ENCODE peak calls at places on chromosomes 11 and 22, in five cellular contexts. R is HT1080; U is NCI-H510A; M is pulmonary artery endothelial cell; L is stimulated activated CD4-positive, alpha-beta T cell treated with anti-CD3 and anti-CD28 coated beads, Interleukin-1b, Interleukin-23, amount 100 ng/mL, for 48 hours. A is an unnamed sample.

GRCh38 chr11:113477321-113477720 is 2.1 kb upstream of the DRD2 start:
- DNase-seq in U (peak; percentile 60), R (peak; percentile 24), L (no peak), M (no peak), A (no peak)

GRCh38 chr11:31802609-31802989 is 8.5 kb downstream of the PAX6 start:
- DNase-seq in L (no peak), R (no peak), U (no peak), M (no peak), A (no peak)

GRCh38 chr11:64060861-64061444 is 25.2 kb downstream of the FLRT1 start:
- DNase-seq in U (no peak), L (peak; percentile 40), R (no peak), M (no peak), A (no peak)

GRCh38 chr22:39090426-39091064 is 6.5 kb upstream of the APOBEC3H start:
- DNase-seq in L (peak; percentile 87), R (peak; percentile 57), M (no peak), U (no peak), A (no peak)

GRCh38 chr11:36292311-36292722 is 3.1 kb upstream of the COMMD9 start:
- DNase-seq in M (no peak), U (no peak), R (peak; percentile 50), L (no peak), A (no peak)

GRCh38 chr11:64762916-64763803 is 3.4 kb upstream of the PYGM start:
- DNase-seq in L (no peak), R (peak; percentile 44), U (no peak), M (peak; percentile 53), A (no peak)

GRCh38 chr22:44181912-44182590 is 1.3 kb downstream of the PARVG start:
- DNase-seq in U (no peak), L (peak; percentile 35), M (no peak), R (no peak), A (no peak)

GRCh38 chr11:78350646-78351165 is 66.9 kb downstream of the GAB2 start:
- DNase-seq in M (peak; percentile 2), U (no peak), L (no peak), R (peak; percentile 15), A (no peak)

GRCh38 chr22:48607901-48608650 is 1219.6 kb downstream of the BRD1 start:
- DNase-seq in U (no peak), L (no peak), M (no peak), R (peak; percentile 77), A (no peak)

GRCh38 chr11:75534291-75535038 is 8.7 kb upstream of the GDPD5 start:
- DNase-seq in R (no peak), U (no peak), M (no peak), L (no peak), A (no peak)

GRCh38 chr22:45903355-45904149 is 73.4 kb downstream of the WNT7B start:
- DNase-seq in L (no peak), R (peak; percentile 81), M (no peak), U (no peak), A (peak; percentile 14)

GRCh38 chr11:76184551-76184993 is 21.7 kb downstream of the WNT11 start:
- DNase-seq in R (no peak), M (peak; percentile 8), L (no peak), U (no peak), A (no peak)

GRCh38 chr11:117582491-117582890 is 214.5 kb downstream of the DSCAML1 start:
- DNase-seq in R (no peak), M (no peak), L (no peak), U (no peak), A (no peak)

GRCh38 chr11:86559311-86559945 is 113.0 kb downstream of the ME3 start:
- DNase-seq in U (no peak), R (peak; percentile 72), L (no peak), M (peak; percentile 75), A (peak; percentile 65)

GRCh38 chr11:74950374-74950969 is 1.4 kb downstream of the SPCS2 start:
- DNase-seq in L (no peak), M (no peak), U (no peak), R (no peak), A (no peak)